ENCODE peak calls at places on chromosomes 16 and 17, in eight cellular contexts. Y is ascending aorta; F is stimulated activated CD8-positive, alpha-beta memory T cell treated with anti-CD3 and anti-CD28 coated beads, Interleukin-7, amount 100 ng/mL, for 48 hours; K is astrocyte of the cerebellum; E is right atrium auricular region; L is stimulated activated CD4-positive, alpha-beta T cell treated with anti-CD3 and anti-CD28 coated beads, Interleukin-4, amount 100 ng/mL, for 24 hours; I is HCT116; J is NCI-H2029. U is an unnamed sample.

GRCh38 chr17:7930841-7931631 is 710 bp downstream of the TRAPPC1 start:
- DNase-seq in J (no peak), E (no peak), F (no peak), Y (no peak), K (no peak), I (no peak), L (no peak), U (no peak)

GRCh38 chr16:75593825-75594820 is 27.9 kb downstream of the GABARAPL2 start:
- DNase-seq in J (no peak), Y (no peak), K (peak), I (no peak), F (no peak), E (no peak), L (no peak), U (peak)

GRCh38 chr17:2214887-2215615 is 88.5 kb downstream of the SMG6 start:
- DNase-seq in J (no peak), I (no peak), Y (peak), K (peak), L (no peak), E (peak), F (no peak), U (peak)

GRCh38 chr16:4936991-4937781 is at the start of gene PPL:
- DNase-seq in Y (no peak), F (no peak), J (peak), K (no peak), I (peak), E (no peak), L (no peak), U (no peak)

GRCh38 chr16:6038966-6039530 is 941.5 kb upstream of the EEF2KMT start:
- DNase-seq in J (no peak), I (no peak), Y (no peak), E (no peak), F (no peak), K (no peak), L (no peak), U (no peak)

GRCh38 chr17:50956750-50957523 is 90.8 kb upstream of the TOB1 start:
- DNase-seq in J (peak), K (peak), E (peak), Y (no peak), I (peak), F (peak), L (peak), U (peak)

GRCh38 chr17:38546396-38546795 is 59.4 kb downstream of the SRCIN1 start:
- DNase-seq in E (no peak), L (no peak), Y (no peak), K (no peak), I (no peak), F (no peak), J (no peak), U (no peak)

GRCh38 chr16:17780181-17780580 is 309.4 kb upstream of the XYLT1 start:
- DNase-seq in E (no peak), J (no peak), K (no peak), I (no peak), L (no peak), F (no peak), Y (no peak), U (no peak)

GRCh38 chr17:74950207-74950606 is 14.5 kb downstream of the OTOP3 start:
- DNase-seq in Y (no peak), F (no peak), K (no peak), I (no peak), E (no peak), J (peak), L (no peak), U (no peak)

GRCh38 chr17:66230918-66231543 is 1.8 kb upstream of the APOH start:
- DNase-seq in I (no peak), L (no peak), J (no peak), Y (no peak), F (no peak), E (no peak), K (no peak), U (no peak)

GRCh38 chr17:29155235-29155965 is 24.8 kb downstream of the MYO18A start:
- DNase-seq in L (peak), Y (peak), E (no peak), K (no peak), F (no peak), I (peak), J (peak), U (peak)

GRCh38 chr17:29180051-29180787 is at the start of gene MYO18A:
- DNase-seq in F (peak), I (no peak), E (no peak), Y (peak), L (peak), K (no peak), J (peak), U (peak)

GRCh38 chr16:79988721-79989220 is 388.2 kb upstream of the MAF start:
- DNase-seq in L (no peak), Y (no peak), I (no peak), E (no peak), J (no peak), K (no peak), F (no peak), U (no peak)

GRCh38 chr17:17575360-17576251 is 15.9 kb downstream of the PEMT start:
- DNase-seq in F (no peak), J (no peak), Y (no peak), E (no peak), I (no peak), K (no peak), L (no peak), U (no peak)

GRCh38 chr17:13940858-13941665 is 128.2 kb upstream of the COX10 start:
- DNase-seq in I (peak), J (no peak), E (no peak), Y (no peak), K (no peak), F (no peak), L (no peak), U (no peak)

GRCh38 chr16:69087161-69087581 is 18.3 kb upstream of the HAS3 start:
- DNase-seq in I (no peak), J (no peak), Y (no peak), L (no peak), E (no peak), F (no peak), K (no peak), U (peak)

GRCh38 chr16:72939247-72939646 is 108.7 kb downstream of the ZFHX3 start:
- DNase-seq in F (no peak), K (no peak), Y (peak), E (no peak), J (no peak), I (no peak), L (no peak), U (no peak)

GRCh38 chr16:85420501-85421337 is 192.4 kb upstream of the GSE1 start:
- DNase-seq in I (peak), J (peak), K (no peak), L (peak), Y (no peak), F (peak), E (no peak), U (peak)

GRCh38 chr17:64447526-64447925 is 1.4 kb upstream of the MILR1 start:
- DNase-seq in F (no peak), E (no peak), K (no peak), I (no peak), L (no peak), Y (no peak), J (no peak), U (no peak)

GRCh38 chr17:82085031-82085861 is 12.8 kb downstream of the FASN start:
- DNase-seq in Y (no peak), K (no peak), E (no peak), F (no peak), J (no peak), L (no peak), I (no peak), U (no peak)

GRCh38 chr16:66491716-66492064 is 58.2 kb downstream of the TK2 start:
- DNase-seq in F (no peak), Y (peak), J (no peak), K (no peak), L (no peak), E (no peak), I (no peak), U (no peak)

U was measured in DND-41.